ENCODE peak calls at places on chromosomes 11 and 22, in eight cellular contexts. Y is HAP-1, L is PC-3, S is body of pancreas, H is hepatocyte, V is thyroid gland, I is upper lobe of left lung, W is tibial nerve. G is an unnamed sample.
A peak's percentile ranks its signal among the peaks of the same experiment; 100 is the strongest.

GRCh38 chr22:26967282-26967681 is 309.9 kb downstream of the MIAT start:
- DNase-seq in Y (no peak), L (no peak), S (no peak), H (no peak), V (no peak), I (no peak), W (no peak), G (no peak)

GRCh38 chr22:50729391-50730012 is 8.5 kb upstream of the ACR start:
- DNase-seq in Y (no peak), L (no peak), S (no peak), H (no peak), V (no peak), I (peak; percentile 19), W (no peak), G (no peak)

GRCh38 chr11:1054143-1055108 is 17.9 kb upstream of the MUC6 start:
- DNase-seq in Y (no peak), L (peak; percentile 83), S (no peak), H (no peak), V (no peak), I (no peak), W (no peak), G (peak; percentile 3)

GRCh38 chr22:41571786-41572185 is 11.0 kb downstream of the CSDC2 start:
- DNase-seq in Y (no peak), L (no peak), S (no peak), H (no peak), V (no peak), I (no peak), W (no peak), G (no peak)

GRCh38 chr11:117427356-117427874 is 99.8 kb downstream of the CEP164 start:
- DNase-seq in Y (no peak), L (no peak), S (no peak), H (no peak), V (no peak), I (no peak), W (no peak), G (no peak)

GRCh38 chr11:133021503-133021902 is 510.8 kb downstream of the OPCML start:
- DNase-seq in Y (no peak), L (no peak), S (no peak), H (no peak), V (no peak), I (no peak), W (no peak), G (no peak)

GRCh38 chr22:45897736-45898135 is 79.2 kb downstream of the WNT7B start:
- DNase-seq in Y (no peak), L (no peak), S (no peak), H (no peak), V (no peak), I (no peak), W (no peak), G (no peak)

GRCh38 chr11:70826541-70826943 is 425.8 kb downstream of the SHANK2 start:
- DNase-seq in Y (no peak), L (no peak), S (peak; percentile 52), H (peak; percentile 21), V (peak; percentile 82), I (no peak), W (no peak), G (no peak)

GRCh38 chr22:35425971-35426800 is 26.2 kb downstream of the MCM5 start:
- DNase-seq in Y (peak; percentile 25), L (peak; percentile 75), S (no peak), H (peak; percentile 19), V (peak; percentile 96), I (no peak), W (no peak), G (no peak)

GRCh38 chr11:45527898-45528297 is 137.5 kb downstream of the CHST1 start:
- DNase-seq in Y (no peak), L (no peak), S (no peak), H (no peak), V (no peak), I (no peak), W (no peak), G (no peak)

GRCh38 chr11:60854140-60854846 is 1.5 kb downstream of the PTGDR2 start:
- DNase-seq in Y (no peak), L (no peak), S (no peak), H (no peak), V (no peak), I (no peak), W (no peak), G (no peak)

GRCh38 chr22:23274891-23275694 is 94.8 kb downstream of the BCR start:
- DNase-seq in Y (no peak), L (no peak), S (no peak), H (no peak), V (no peak), I (no peak), W (no peak), G (no peak)

GRCh38 chr11:70435765-70436500 is 37.6 kb downstream of the CTTN start:
- DNase-seq in Y (no peak), L (no peak), S (no peak), H (no peak), V (no peak), I (no peak), W (no peak), G (no peak)

GRCh38 chr11:66743271-66743968 is 14.4 kb upstream of the SPTBN2 start:
- DNase-seq in Y (no peak), L (peak; percentile 99), S (peak; percentile 72), H (no peak), V (peak; percentile 70), I (peak; percentile 57), W (no peak), G (no peak)

GRCh38 chr11:11856638-11857037 is 14.9 kb downstream of the USP47 start:
- DNase-seq in Y (no peak), L (peak; percentile 36), S (no peak), H (no peak), V (no peak), I (no peak), W (no peak), G (no peak)

GRCh38 chr11:79926707-79927106 is 485.9 kb upstream of the TENM4 start:
- DNase-seq in Y (no peak), L (no peak), S (no peak), H (no peak), V (no peak), I (no peak), W (no peak), G (no peak)

GRCh38 chr11:6443269-6444003 is 2.6 kb upstream of the HPX start:
- DNase-seq in Y (peak; percentile 43), L (peak; percentile 58), S (peak; percentile 66), H (peak; percentile 74), V (peak; percentile 51), I (peak; percentile 60), W (peak; percentile 49), G (peak; percentile 38)

GRCh38 chr11:126254819-126255218 is 13.9 kb downstream of the SRPRA start:
- DNase-seq in Y (no peak), L (no peak), S (no peak), H (no peak), V (no peak), I (no peak), W (no peak), G (no peak)

GRCh38 chr11:126256216-126256615 is 12.5 kb downstream of the SRPRA start:
- DNase-seq in Y (no peak), L (no peak), S (no peak), H (no peak), V (no peak), I (no peak), W (no peak), G (no peak)

GRCh38 chr11:126257764-126258163 is 10.9 kb downstream of the SRPRA start:
- DNase-seq in Y (no peak), L (no peak), S (no peak), H (no peak), V (no peak), I (no peak), W (no peak), G (no peak)

GRCh38 chr11:126257144-126257543 is 11.6 kb downstream of the SRPRA start:
- DNase-seq in Y (no peak), L (no peak), S (no peak), H (no peak), V (no peak), I (no peak), W (no peak), G (no peak)

GRCh38 chr11:126253265-126253664 is 15.4 kb downstream of the SRPRA start:
- DNase-seq in Y (no peak), L (no peak), S (no peak), H (no peak), V (no peak), I (no peak), W (no peak), G (no peak)
- H3K9me3 ChIP-seq in Y (no peaks in the 10 kb centered on the region), L (no peaks in the 10 kb centered on the region), S (no peaks in the 10 kb centered on the region), H (no peaks in the 10 kb centered on the region), V (no peaks in the 10 kb centered on the region), I (no peaks in the 10 kb centered on the region), W (no peaks in the 10 kb centered on the region), G (no peaks in the 10 kb centered on the region)

GRCh38 chr11:97961431-97961830 is 1059.3 kb upstream of the CNTN5 start:
- DNase-seq in Y (no peak), L (no peak), S (no peak), H (no peak), V (no peak), I (no peak), W (no peak), G (no peak)
- H3K9me3 ChIP-seq in Y (no peaks in the 10 kb centered on the region), L (no peaks in the 10 kb centered on the region), S (no peaks in the 10 kb centered on the region), H (no peaks in the 10 kb centered on the region), V (no peaks in the 10 kb centered on the region), I (no peaks in the 10 kb centered on the region), W (no peaks in the 10 kb centered on the region), G (no peaks in the 10 kb centered on the region)

GRCh38 chr11:99368579-99368978 is 347.8 kb downstream of the CNTN5 start:
- DNase-seq in Y (no peak), L (peak; percentile 21), S (no peak), H (peak; percentile 5), V (no peak), I (no peak), W (no peak), G (no peak)
- H3K9me3 ChIP-seq in Y (no peaks in the 10 kb centered on the region), L (no peaks in the 10 kb centered on the region), S (no peaks in the 10 kb centered on the region), H (no peaks in the 10 kb centered on the region), V (no peaks in the 10 kb centered on the region), I (no peaks in the 10 kb centered on the region), W (no peaks in the 10 kb centered on the region), G (no peaks in the 10 kb centered on the region)

GRCh38 chr22:49011379-49011768 is 816.3 kb downstream of the BRD1 start:
- DNase-seq in Y (no peak), L (no peak), S (no peak), H (no peak), V (no peak), I (peak; percentile 13), W (no peak), G (no peak)

GRCh38 chr22:49011769-49012598 is 815.7 kb downstream of the BRD1 start:
- DNase-seq in Y (no peak), L (no peak), S (no peak), H (no peak), V (no peak), I (peak; percentile 18), W (no peak), G (no peak)

GRCh38 chr22:49010901-49011300 is 816.8 kb downstream of the BRD1 start:
- DNase-seq in Y (no peak), L (no peak), S (no peak), H (no peak), V (no peak), I (peak; percentile 17), W (no peak), G (no peak)

GRCh38 chr22:49013707-49014106 is 814.0 kb downstream of the BRD1 start:
- DNase-seq in Y (no peak), L (no peak), S (no peak), H (no peak), V (no peak), I (peak; percentile 12), W (no peak), G (no peak)

DNA sequence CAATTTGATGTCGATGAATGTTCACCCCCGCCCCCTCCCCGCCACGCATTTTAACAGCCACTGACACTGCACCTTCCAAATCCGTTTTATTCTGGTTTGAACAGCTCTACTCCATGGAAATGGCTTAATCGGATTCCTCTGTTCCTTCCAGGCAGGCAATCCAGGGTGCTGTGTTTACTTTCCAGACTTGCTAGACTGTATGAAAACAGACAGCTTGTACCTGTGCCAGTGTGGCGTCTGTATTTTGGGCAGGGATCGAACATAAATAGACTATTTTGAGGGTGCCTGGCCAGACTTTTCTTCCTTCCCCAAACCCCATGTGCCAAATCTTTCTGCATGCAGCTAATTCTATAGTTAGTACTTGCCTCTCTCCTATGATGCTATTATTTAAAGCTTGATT is 815.0 kb downstream of the BRD1 start:
- DNase-seq in Y (no peak), L (no peak), S (no peak), H (no peak), V (no peak), I (no peak), W (no peak), G (no peak)
- H3K9me3 ChIP-seq in Y (no peaks in the 10 kb centered on the region), L (no peaks in the 10 kb centered on the region), S (no peaks in the 10 kb centered on the region), H (no peaks in the 10 kb centered on the region), V (no peaks in the 10 kb centered on the region), I (no peaks in the 10 kb centered on the region), W (no peaks in the 10 kb centered on the region), G (no peaks in the 10 kb centered on the region)

G was measured in T-helper 17 cell.